ENCODE peak calls at places on chromosomes 16 and 17, in eight cellular contexts. One of them, this sample, is unnamed. For H3K4me1, the result is how much of the 10 kb centered on the place peaks cover.

GRCh38 chr17:82278786-82279379 is 5.4 kb upstream of the CSNK1D start:
- DNase-seq in body of pancreas: peak
- DNase-seq in lung: no peak
- DNase-seq in tibial artery: no peak
- DNase-seq in thoracic aorta: no peak
- DNase-seq in Peyer's patch: no peak
- DNase-seq in H9: no peak
- DNase-seq in hepatocyte: no peak
- DNase-seq in this sample: no peak

GRCh38 chr16:19883296-19883951 is 1.2 kb downstream of the GPRC5B start:
- DNase-seq in body of pancreas: peak
- DNase-seq in lung: no peak
- DNase-seq in tibial artery: peak
- DNase-seq in thoracic aorta: no peak
- DNase-seq in Peyer's patch: no peak
- DNase-seq in H9: peak
- DNase-seq in hepatocyte: peak
- DNase-seq in this sample: peak

GRCh38 chr16:56506941-56507340 is 12.9 kb downstream of the BBS2 start:
- DNase-seq in body of pancreas: no peak
- DNase-seq in lung: no peak
- DNase-seq in tibial artery: no peak
- DNase-seq in thoracic aorta: no peak
- DNase-seq in Peyer's patch: no peak
- DNase-seq in H9: no peak
- DNase-seq in hepatocyte: no peak
- DNase-seq in this sample: no peak

GRCh38 chr17:28871056-28871579 is 16.3 kb downstream of the ERAL1 start:
- DNase-seq in body of pancreas: no peak
- DNase-seq in lung: no peak
- DNase-seq in tibial artery: no peak
- DNase-seq in thoracic aorta: no peak
- DNase-seq in Peyer's patch: peak
- DNase-seq in H9: no peak
- DNase-seq in hepatocyte: no peak
- DNase-seq in this sample: no peak

GRCh38 chr17:73304971-73305786 is 6.6 kb downstream of the CDC42EP4 start:
- DNase-seq in body of pancreas: peak
- DNase-seq in lung: peak
- DNase-seq in tibial artery: peak
- DNase-seq in thoracic aorta: peak
- DNase-seq in Peyer's patch: no peak
- DNase-seq in H9: peak
- DNase-seq in hepatocyte: peak
- DNase-seq in this sample: peak

GRCh38 chr17:74904687-74905409 is 11.4 kb upstream of the FADS6 start:
- DNase-seq in body of pancreas: no peak
- DNase-seq in lung: no peak
- DNase-seq in tibial artery: no peak
- DNase-seq in thoracic aorta: no peak
- DNase-seq in Peyer's patch: no peak
- DNase-seq in H9: no peak
- DNase-seq in hepatocyte: no peak
- DNase-seq in this sample: no peak

GRCh38 chr17:2710804-2711607 is 558 bp downstream of the CLUH start:
- DNase-seq in body of pancreas: peak
- DNase-seq in lung: peak
- DNase-seq in tibial artery: no peak
- DNase-seq in thoracic aorta: no peak
- DNase-seq in Peyer's patch: no peak
- DNase-seq in H9: no peak
- DNase-seq in hepatocyte: peak
- DNase-seq in this sample: peak

GRCh38 chr17:6512552-6512951 is 43.8 kb downstream of the PITPNM3 start:
- DNase-seq in body of pancreas: no peak
- DNase-seq in lung: no peak
- DNase-seq in tibial artery: no peak
- DNase-seq in thoracic aorta: no peak
- DNase-seq in Peyer's patch: no peak
- DNase-seq in H9: peak
- DNase-seq in hepatocyte: no peak
- DNase-seq in this sample: no peak

GRCh38 chr16:89033304-89033703 is 56.3 kb upstream of the CBFA2T3 start:
- DNase-seq in body of pancreas: no peak
- DNase-seq in lung: no peak
- DNase-seq in tibial artery: no peak
- DNase-seq in thoracic aorta: no peak
- DNase-seq in Peyer's patch: no peak
- DNase-seq in H9: no peak
- DNase-seq in hepatocyte: no peak
- DNase-seq in this sample: no peak

GRCh38 chr17:55279788-55280579 is 15.2 kb downstream of the HLF start:
- DNase-seq in body of pancreas: no peak
- DNase-seq in lung: no peak
- DNase-seq in tibial artery: no peak
- DNase-seq in thoracic aorta: no peak
- DNase-seq in Peyer's patch: no peak
- DNase-seq in H9: no peak
- DNase-seq in hepatocyte: no peak
- DNase-seq in this sample: no peak

GRCh38 chr17:4394208-4395110 is 28.0 kb upstream of the UBE2G1 start:
- DNase-seq in body of pancreas: no peak
- DNase-seq in lung: no peak
- DNase-seq in tibial artery: no peak
- DNase-seq in thoracic aorta: no peak
- DNase-seq in Peyer's patch: no peak
- DNase-seq in H9: no peak
- DNase-seq in hepatocyte: no peak
- DNase-seq in this sample: no peak

GRCh38 chr16:62872339-62872738 is 836.1 kb upstream of the CDH8 start:
- DNase-seq in body of pancreas: no peak
- DNase-seq in lung: no peak
- DNase-seq in tibial artery: no peak
- DNase-seq in thoracic aorta: no peak
- DNase-seq in Peyer's patch: no peak
- DNase-seq in H9: no peak
- DNase-seq in hepatocyte: no peak
- DNase-seq in this sample: no peak

GRCh38 chr16:28310796-28311195 is 18.5 kb downstream of the SBK1 start:
- DNase-seq in body of pancreas: no peak
- DNase-seq in lung: no peak
- DNase-seq in tibial artery: no peak
- DNase-seq in thoracic aorta: no peak
- DNase-seq in Peyer's patch: no peak
- DNase-seq in H9: no peak
- DNase-seq in hepatocyte: no peak
- DNase-seq in this sample: no peak

GRCh38 chr17:50767446-50767845 is at the start of gene ANKRD40CL:
- DNase-seq in body of pancreas: no peak
- DNase-seq in lung: no peak
- DNase-seq in tibial artery: no peak
- DNase-seq in thoracic aorta: no peak
- DNase-seq in Peyer's patch: no peak
- DNase-seq in H9: peak
- DNase-seq in hepatocyte: no peak
- DNase-seq in this sample: peak

GRCh38 chr17:45440161-45440859 is 7.6 kb upstream of the ARHGAP27 start:
- DNase-seq in body of pancreas: no peak
- DNase-seq in lung: no peak
- DNase-seq in tibial artery: no peak
- DNase-seq in thoracic aorta: no peak
- DNase-seq in Peyer's patch: no peak
- DNase-seq in H9: peak
- DNase-seq in hepatocyte: peak
- DNase-seq in this sample: no peak

GRCh38 chr17:11240841-11241610 is at the start of gene SHISA6:
- DNase-seq in body of pancreas: no peak
- DNase-seq in lung: no peak
- DNase-seq in tibial artery: no peak
- DNase-seq in thoracic aorta: no peak
- DNase-seq in Peyer's patch: no peak
- DNase-seq in H9: peak
- DNase-seq in hepatocyte: peak
- DNase-seq in this sample: no peak

GRCh38 chr17:38674013-38674748 is 576 bp downstream of the EPOP start:
- DNase-seq in body of pancreas: peak
- DNase-seq in lung: no peak
- DNase-seq in tibial artery: no peak
- DNase-seq in thoracic aorta: no peak
- DNase-seq in Peyer's patch: peak
- DNase-seq in H9: no peak
- DNase-seq in hepatocyte: peak
- DNase-seq in this sample: no peak

DNA sequence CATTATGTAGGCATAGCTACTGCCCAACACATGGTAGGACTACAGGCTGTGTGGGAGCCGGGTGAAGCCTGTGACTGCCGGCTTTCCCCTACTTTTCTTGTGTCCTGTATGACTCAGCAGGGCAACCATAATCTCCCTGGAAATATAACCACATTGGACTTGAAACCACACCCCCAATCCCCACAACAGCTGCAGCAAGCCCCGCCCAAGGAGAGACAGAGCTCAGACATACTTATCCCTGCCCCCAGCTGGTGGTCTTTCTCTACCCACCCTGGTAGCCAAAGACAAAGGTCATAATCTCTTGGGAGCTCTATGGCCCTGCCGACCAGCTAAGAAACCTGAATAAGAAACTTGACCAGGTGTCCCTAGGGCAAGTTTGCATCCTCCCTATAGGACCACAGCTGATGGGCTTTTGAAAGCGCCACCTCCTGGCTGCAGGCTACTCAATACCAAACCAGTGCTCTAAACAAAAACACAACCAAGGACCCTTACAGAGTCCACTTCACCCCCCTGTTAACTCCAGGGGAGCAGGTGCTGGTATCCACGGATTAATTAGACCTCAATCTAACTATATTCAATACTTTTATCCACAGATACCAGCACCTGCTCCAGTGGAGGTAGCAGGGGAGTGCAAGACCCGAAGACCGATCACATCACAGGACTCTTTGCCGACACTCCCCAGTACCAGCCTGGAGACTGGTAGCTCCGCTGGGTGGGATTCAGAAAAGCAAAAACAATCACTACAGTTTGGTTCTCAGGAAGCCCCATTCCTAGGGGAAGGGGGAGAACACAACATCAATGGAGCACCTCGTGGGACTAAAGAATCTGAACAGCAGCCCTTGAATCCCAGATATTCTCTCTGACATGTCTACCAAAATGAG is 91.2 kb downstream of the IRX5 start:
- DNase-seq in body of pancreas: no peak
- DNase-seq in lung: no peak
- DNase-seq in tibial artery: no peak
- DNase-seq in thoracic aorta: no peak
- DNase-seq in Peyer's patch: no peak
- DNase-seq in H9: peak
- DNase-seq in hepatocyte: peak
- DNase-seq in this sample: no peak
- TF ChIP-seq CTCF in body of pancreas: no peak
- TF ChIP-seq CTCF in lung: no peak
- TF ChIP-seq CTCF in tibial artery: no peak
- TF ChIP-seq CTCF in thoracic aorta: no peak
- TF ChIP-seq CTCF in Peyer's patch: no peak
- TF ChIP-seq CTCF in H9: peak
- TF ChIP-seq CTCF in hepatocyte: peak
- TF ChIP-seq CTCF in this sample: no peak

DNA sequence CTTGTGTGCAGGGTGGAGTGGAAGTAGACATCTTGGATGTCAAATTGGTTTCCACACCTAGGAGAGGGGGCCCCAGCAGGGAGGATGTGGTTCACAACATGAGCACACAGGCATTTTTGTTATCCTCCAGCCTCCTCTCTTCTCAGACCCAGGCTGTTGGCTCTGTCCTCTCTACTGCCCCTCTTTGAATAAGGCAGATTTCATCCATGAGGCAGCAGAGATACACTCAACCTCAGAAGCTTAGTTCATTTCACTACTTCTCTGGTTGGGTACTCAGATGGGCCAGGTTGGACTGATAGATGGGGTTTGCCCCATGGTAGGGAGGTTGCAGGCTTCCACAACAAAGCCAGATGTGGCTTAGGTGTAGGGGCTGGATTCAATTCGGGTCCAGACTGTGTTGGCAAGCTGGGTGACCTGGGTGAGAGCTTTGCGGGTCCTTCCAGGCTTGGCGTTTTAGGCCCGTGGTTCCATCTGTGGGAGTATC is 22.2 kb upstream of the NFATC3 start:
- DNase-seq in body of pancreas: no peak
- DNase-seq in lung: no peak
- DNase-seq in tibial artery: no peak
- DNase-seq in thoracic aorta: no peak
- DNase-seq in Peyer's patch: peak
- DNase-seq in H9: no peak
- DNase-seq in hepatocyte: no peak
- DNase-seq in this sample: no peak
- H3K4me1 ChIP-seq in body of pancreas: under half
- H3K4me1 ChIP-seq in lung: under half
- H3K4me1 ChIP-seq in tibial artery: under half
- H3K4me1 ChIP-seq in thoracic aorta: under half
- H3K4me1 ChIP-seq in Peyer's patch: under half
- H3K4me1 ChIP-seq in H9: under half
- H3K4me1 ChIP-seq in hepatocyte: under half
- H3K4me1 ChIP-seq in this sample: under half

GRCh38 chr16:13896543-13897182 is 23.3 kb upstream of the ERCC4 start:
- DNase-seq in body of pancreas: no peak
- DNase-seq in lung: no peak
- DNase-seq in tibial artery: no peak
- DNase-seq in thoracic aorta: no peak
- DNase-seq in Peyer's patch: no peak
- DNase-seq in H9: no peak
- DNase-seq in hepatocyte: no peak
- DNase-seq in this sample: no peak
- TF ChIP-seq CTCF in body of pancreas: no peak
- TF ChIP-seq CTCF in lung: no peak
- TF ChIP-seq CTCF in tibial artery: no peak
- TF ChIP-seq CTCF in thoracic aorta: no peak
- TF ChIP-seq CTCF in Peyer's patch: no peak
- TF ChIP-seq CTCF in H9: peak
- TF ChIP-seq CTCF in hepatocyte: no peak
- TF ChIP-seq CTCF in this sample: no peak

GRCh38 chr16:11326084-11326736 is 19.0 kb upstream of the RMI2 start:
- DNase-seq in body of pancreas: no peak
- DNase-seq in lung: no peak
- DNase-seq in tibial artery: no peak
- DNase-seq in thoracic aorta: no peak
- DNase-seq in Peyer's patch: no peak
- DNase-seq in H9: no peak
- DNase-seq in hepatocyte: no peak
- DNase-seq in this sample: no peak

GRCh38 chr16:11326737-11327276 is 18.5 kb upstream of the RMI2 start:
- DNase-seq in body of pancreas: no peak
- DNase-seq in lung: no peak
- DNase-seq in tibial artery: no peak
- DNase-seq in thoracic aorta: no peak
- DNase-seq in Peyer's patch: no peak
- DNase-seq in H9: no peak
- DNase-seq in hepatocyte: no peak
- DNase-seq in this sample: no peak

GRCh38 chr16:11327277-11328171 is 17.7 kb upstream of the RMI2 start:
- DNase-seq in body of pancreas: no peak
- DNase-seq in lung: no peak
- DNase-seq in tibial artery: no peak
- DNase-seq in thoracic aorta: no peak
- DNase-seq in Peyer's patch: peak
- DNase-seq in H9: peak
- DNase-seq in hepatocyte: no peak
- DNase-seq in this sample: no peak

GRCh38 chr16:11323551-11324336 is 21.5 kb upstream of the RMI2 start:
- DNase-seq in body of pancreas: no peak
- DNase-seq in lung: no peak
- DNase-seq in tibial artery: no peak
- DNase-seq in thoracic aorta: no peak
- DNase-seq in Peyer's patch: no peak
- DNase-seq in H9: no peak
- DNase-seq in hepatocyte: no peak
- DNase-seq in this sample: no peak

GRCh38 chr16:11325404-11326083 is 19.7 kb upstream of the RMI2 start:
- DNase-seq in body of pancreas: no peak
- DNase-seq in lung: no peak
- DNase-seq in tibial artery: no peak
- DNase-seq in thoracic aorta: no peak
- DNase-seq in Peyer's patch: peak
- DNase-seq in H9: no peak
- DNase-seq in hepatocyte: no peak
- DNase-seq in this sample: no peak
- H3K4me1 ChIP-seq in body of pancreas: under half
- H3K4me1 ChIP-seq in lung: under half
- H3K4me1 ChIP-seq in tibial artery: under half
- H3K4me1 ChIP-seq in thoracic aorta: under half
- H3K4me1 ChIP-seq in Peyer's patch: under half
- H3K4me1 ChIP-seq in H9: under half
- H3K4me1 ChIP-seq in hepatocyte: under half
- H3K4me1 ChIP-seq in this sample: under half

This sample was measured in adrenal gland.